ENCODE peak calls at places on chromosome 12, in six cellular contexts. J, W, L, X, Q and V are unnamed samples.
A peak's percentile ranks its signal among the peaks of the same experiment; 100 is the strongest.

GRCh38 chr12:916240-916639 is 33.3 kb downstream of the RAD52 start:
- DNase-seq in W (no peak), L (no peak), X (no peak), J (no peak), Q (no peak), V (no peak)

GRCh38 chr12:75751769-75752471 is 240.5 kb upstream of the KRR1 start:
- DNase-seq in J (no peak), L (peak; percentile 56), W (no peak), X (no peak), Q (no peak), V (no peak)

GRCh38 chr12:53059434-53060063 is 9.7 kb downstream of the TNS2 start:
- DNase-seq in Q (no peak), X (no peak), J (peak; percentile 61), L (no peak), W (no peak), V (no peak)

GRCh38 chr12:113781415-113782198 is 184.5 kb downstream of the RBM19 start:
- DNase-seq in X (no peak), Q (no peak), J (no peak), W (no peak), L (peak; percentile 16), V (no peak)

GRCh38 chr12:53093777-53094393 is 3.6 kb upstream of the IGFBP6 start:
- DNase-seq in X (no peak), L (no peak), J (no peak), Q (no peak), W (no peak), V (no peak)

GRCh38 chr12:64826234-64826633 is 1.8 kb downstream of the TBC1D30 start:
- DNase-seq in Q (no peak), L (peak; percentile 53), W (no peak), X (peak; percentile 79), J (peak; percentile 64), V (peak; percentile 40)

GRCh38 chr12:48219635-48220034 is 16.5 kb upstream of the OR10AD1 start:
- DNase-seq in X (no peak), L (no peak), W (no peak), J (no peak), Q (no peak), V (no peak)

GRCh38 chr12:54053625-54054441 is at the start of gene HOXC4:
- DNase-seq in L (peak; percentile 74), X (peak; percentile 38), Q (no peak), J (no peak), W (no peak), V (peak; percentile 71)

GRCh38 chr12:67716817-67717216 is 68.3 kb downstream of the DYRK2 start:
- DNase-seq in X (no peak), Q (no peak), J (no peak), L (peak; percentile 37), W (no peak), V (no peak)

GRCh38 chr12:48927261-48927660 is 2.0 kb upstream of the FKBP11 start:
- DNase-seq in Q (no peak), W (no peak), X (no peak), J (no peak), L (no peak), V (no peak)

GRCh38 chr12:121990692-121991603 is 30.7 kb upstream of the BCL7A start:
- DNase-seq in X (no peak), J (no peak), L (peak; percentile 67), W (no peak), Q (no peak), V (peak; percentile 94)

GRCh38 chr12:68617160-68617926 is 6.6 kb downstream of the RAP1B start:
- DNase-seq in J (no peak), W (no peak), X (no peak), Q (no peak), L (peak; percentile 78), V (no peak)

GRCh38 chr12:12533238-12533829 is 29.3 kb downstream of the DUSP16 start:
- DNase-seq in X (no peak), L (no peak), Q (peak; percentile 57), J (no peak), W (no peak), V (no peak)

GRCh38 chr12:24864796-24865125 is 84.1 kb downstream of the BCAT1 start:
- DNase-seq in L (peak; percentile 80), J (no peak), W (no peak), X (no peak), Q (no peak), V (no peak)

GRCh38 chr12:70278945-70279344 is 35.7 kb downstream of the CNOT2 start:
- DNase-seq in Q (no peak), W (no peak), L (no peak), J (no peak), X (no peak), V (no peak)

GRCh38 chr12:106183735-106184134 is 45.0 kb upstream of the NUAK1 start:
- DNase-seq in J (no peak), X (no peak), Q (no peak), L (no peak), W (no peak), V (peak; percentile 11)

GRCh38 chr12:121812320-121812871 is 8.6 kb downstream of the SETD1B start:
- DNase-seq in X (peak; percentile 86), Q (no peak), J (peak; percentile 84), L (peak; percentile 32), W (no peak), V (peak; percentile 56)

GRCh38 chr12:90260136-90260535 is 551.5 kb upstream of the ATP2B1 start:
- DNase-seq in W (no peak), Q (no peak), J (no peak), L (peak; percentile 93), X (no peak), V (peak; percentile 49)

GRCh38 chr12:74644681-74645080 is 107.0 kb downstream of the ATXN7L3B start:
- DNase-seq in J (no peak), L (peak; percentile 55), X (no peak), W (no peak), Q (no peak), V (no peak)

GRCh38 chr12:104303538-104304151 is at the start of gene EID3:
- DNase-seq in W (peak; percentile 20), X (peak; percentile 91), L (peak; percentile 66), Q (no peak), J (peak; percentile 95), V (no peak)

GRCh38 chr12:94458882-94459772 is 540 bp downstream of the CEP83 start:
- DNase-seq in Q (no peak), L (no peak), W (no peak), J (no peak), X (no peak), V (peak; percentile 66)